ENCODE peak calls at places on chromosomes 6 and 20, in nine cellular contexts. E is left colon; C is T-cell; W is anterior cingulate cortex; T is mucosa of descending colon; M is stimulated activated CD8-positive, alpha-beta memory T cell treated with anti-CD3 and anti-CD28 coated beads, Interleukin-7, amount 100 ng/mL, for 1 hour; B is iris pigment epithelial cell; G is hippocampal formation; H is HS-27A. V is an unnamed sample.

GRCh38 chr6:128601060-128601459 is 80.7 kb upstream of the PTPRK start:
- DNase-seq in E (no peak), C (no peak), W (no peak), T (no peak), M (no peak), B (peak; percentile 28), G (no peak), H (no peak), V (no peak)

GRCh38 chr6:57221936-57222683 is at the start of gene RAB23:
- DNase-seq in E (peak; percentile 76), C (peak; percentile 63), W (peak; percentile 75), T (peak; percentile 88), M (peak; percentile 67), B (peak; percentile 81), G (peak; percentile 59), H (peak; percentile 36), V (peak; percentile 88)

GRCh38 chr20:50298554-50299324 is 108.1 kb downstream of the CEBPB start:
- DNase-seq in E (no peak), C (no peak), W (no peak), T (no peak), M (no peak), B (no peak), G (no peak), H (no peak), V (no peak)

GRCh38 chr20:50050214-50050613 is 62.7 kb downstream of the UBE2V1 start:
- DNase-seq in E (no peak), C (no peak), W (no peak), T (no peak), M (no peak), B (no peak), G (no peak), H (no peak), V (no peak)

GRCh38 chr6:15763827-15764226 is 101.0 kb upstream of the DTNBP1 start:
- DNase-seq in E (peak; percentile 69), C (no peak), W (no peak), T (peak; percentile 42), M (no peak), B (peak; percentile 83), G (no peak), H (no peak), V (no peak)

GRCh38 chr6:110938176-110938575 is 20.3 kb upstream of the GTF3C6 start:
- DNase-seq in E (no peak), C (no peak), W (no peak), T (no peak), M (no peak), B (peak; percentile 7), G (no peak), H (no peak), V (no peak)

GRCh38 chr6:99119109-99120031 is 171.6 kb upstream of the FBXL4 start:
- DNase-seq in E (no peak), C (no peak), W (no peak), T (no peak), M (no peak), B (peak; percentile 54), G (peak; percentile 73), H (no peak), V (peak; percentile 24)

GRCh38 chr20:34573541-34573940 is 15.0 kb downstream of the MAP1LC3A start:
- DNase-seq in E (no peak), C (no peak), W (no peak), T (no peak), M (no peak), B (no peak), G (no peak), H (no peak), V (no peak)

GRCh38 chr6:31794294-31794865 is 1.2 kb downstream of the VARS1 start:
- DNase-seq in E (no peak), C (no peak), W (no peak), T (no peak), M (no peak), B (peak; percentile 63), G (no peak), H (no peak), V (no peak)

GRCh38 chr6:106894978-106895702 is 79.4 kb downstream of the CD24 start:
- DNase-seq in E (no peak), C (no peak), W (no peak), T (no peak), M (no peak), B (peak; percentile 33), G (no peak), H (no peak), V (no peak)

GRCh38 chr6:6590530-6590929 is 2.0 kb downstream of the LY86 start:
- DNase-seq in E (no peak), C (no peak), W (no peak), T (no peak), M (no peak), B (no peak), G (no peak), H (no peak), V (no peak)